ENCODE peak calls at places on chromosomes 4 and X, in six cellular contexts. One of them, this sample, is unnamed.

GRCh38 chr4:91280551-91281290 is 1023.0 kb upstream of the GRID2 start:
- DNase-seq in iris pigment epithelial cell: no peak
- DNase-seq in AG09309: no peak
- DNase-seq in Kasumi-1: no peak
- DNase-seq in stimulated activated CD4-positive, alpha-beta T cell treated with anti-CD3 and anti-CD28 coated beads, Interleukin-1b, Interleukin-23, amount 100 ng/mL, for 1 hour: no peak
- DNase-seq in astrocyte of the spinal cord: no peak
- DNase-seq in this sample: no peak

GRCh38 chrX:16825306-16826035 is 39.2 kb downstream of the TXLNG start:
- DNase-seq in iris pigment epithelial cell: peak; percentile 88
- DNase-seq in astrocyte of the spinal cord: no peak
- DNase-seq in Kasumi-1: no peak
- DNase-seq in stimulated activated CD4-positive, alpha-beta T cell treated with anti-CD3 and anti-CD28 coated beads, Interleukin-1b, Interleukin-23, amount 100 ng/mL, for 1 hour: no peak
- DNase-seq in AG09309: no peak
- DNase-seq in this sample: no peak

GRCh38 chr4:99947190-99947578 is 766 bp upstream of the DNAJB14 start:
- DNase-seq in AG09309: no peak
- DNase-seq in stimulated activated CD4-positive, alpha-beta T cell treated with anti-CD3 and anti-CD28 coated beads, Interleukin-1b, Interleukin-23, amount 100 ng/mL, for 1 hour: no peak
- DNase-seq in astrocyte of the spinal cord: no peak
- DNase-seq in iris pigment epithelial cell: no peak
- DNase-seq in Kasumi-1: no peak
- DNase-seq in this sample: no peak

GRCh38 chrX:138917781-138918180 is 206.3 kb upstream of the FGF13 start:
- DNase-seq in AG09309: peak; percentile 75
- DNase-seq in iris pigment epithelial cell: peak; percentile 63
- DNase-seq in astrocyte of the spinal cord: peak; percentile 42
- DNase-seq in Kasumi-1: no peak
- DNase-seq in stimulated activated CD4-positive, alpha-beta T cell treated with anti-CD3 and anti-CD28 coated beads, Interleukin-1b, Interleukin-23, amount 100 ng/mL, for 1 hour: no peak
- DNase-seq in this sample: no peak

GRCh38 chrX:69066021-69066757 is 99.1 kb downstream of the PJA1 start:
- DNase-seq in iris pigment epithelial cell: no peak
- DNase-seq in stimulated activated CD4-positive, alpha-beta T cell treated with anti-CD3 and anti-CD28 coated beads, Interleukin-1b, Interleukin-23, amount 100 ng/mL, for 1 hour: no peak
- DNase-seq in AG09309: no peak
- DNase-seq in Kasumi-1: no peak
- DNase-seq in astrocyte of the spinal cord: no peak
- DNase-seq in this sample: no peak

GRCh38 chr4:183398298-183399129 is 45.9 kb upstream of the CDKN2AIP start:
- DNase-seq in AG09309: no peak
- DNase-seq in stimulated activated CD4-positive, alpha-beta T cell treated with anti-CD3 and anti-CD28 coated beads, Interleukin-1b, Interleukin-23, amount 100 ng/mL, for 1 hour: peak; percentile 37
- DNase-seq in Kasumi-1: peak; percentile 55
- DNase-seq in astrocyte of the spinal cord: peak; percentile 75
- DNase-seq in iris pigment epithelial cell: peak; percentile 80
- DNase-seq in this sample: peak; percentile 77

GRCh38 chr4:166657261-166657660 is 577.0 kb downstream of the SPOCK3 start:
- DNase-seq in Kasumi-1: no peak
- DNase-seq in iris pigment epithelial cell: peak; percentile 16
- DNase-seq in AG09309: no peak
- DNase-seq in stimulated activated CD4-positive, alpha-beta T cell treated with anti-CD3 and anti-CD28 coated beads, Interleukin-1b, Interleukin-23, amount 100 ng/mL, for 1 hour: no peak
- DNase-seq in astrocyte of the spinal cord: peak; percentile 55
- DNase-seq in this sample: no peak

GRCh38 chr4:80082693-80083092 is 9.7 kb upstream of the ANTXR2 start:
- DNase-seq in astrocyte of the spinal cord: no peak
- DNase-seq in AG09309: no peak
- DNase-seq in Kasumi-1: no peak
- DNase-seq in stimulated activated CD4-positive, alpha-beta T cell treated with anti-CD3 and anti-CD28 coated beads, Interleukin-1b, Interleukin-23, amount 100 ng/mL, for 1 hour: no peak
- DNase-seq in iris pigment epithelial cell: peak; percentile 45
- DNase-seq in this sample: no peak

GRCh38 chrX:10450959-10451355 is 169.4 kb downstream of the MID1 start:
- DNase-seq in AG09309: no peak
- DNase-seq in iris pigment epithelial cell: no peak
- DNase-seq in stimulated activated CD4-positive, alpha-beta T cell treated with anti-CD3 and anti-CD28 coated beads, Interleukin-1b, Interleukin-23, amount 100 ng/mL, for 1 hour: no peak
- DNase-seq in Kasumi-1: no peak
- DNase-seq in astrocyte of the spinal cord: no peak
- DNase-seq in this sample: peak; percentile 5

GRCh38 chr4:7805533-7806079 is 134.1 kb downstream of the AFAP1 start:
- DNase-seq in iris pigment epithelial cell: peak; percentile 96
- DNase-seq in Kasumi-1: no peak
- DNase-seq in AG09309: peak; percentile 94
- DNase-seq in astrocyte of the spinal cord: peak; percentile 93
- DNase-seq in stimulated activated CD4-positive, alpha-beta T cell treated with anti-CD3 and anti-CD28 coated beads, Interleukin-1b, Interleukin-23, amount 100 ng/mL, for 1 hour: no peak
- DNase-seq in this sample: peak; percentile 55

GRCh38 chr4:126583509-126583908 is 1049.2 kb upstream of the INTU start:
- DNase-seq in stimulated activated CD4-positive, alpha-beta T cell treated with anti-CD3 and anti-CD28 coated beads, Interleukin-1b, Interleukin-23, amount 100 ng/mL, for 1 hour: no peak
- DNase-seq in AG09309: no peak
- DNase-seq in iris pigment epithelial cell: peak; percentile 36
- DNase-seq in Kasumi-1: peak; percentile 63
- DNase-seq in astrocyte of the spinal cord: no peak
- DNase-seq in this sample: no peak

GRCh38 chrX:154484255-154485149 is 1.9 kb downstream of the UBL4A start:
- DNase-seq in iris pigment epithelial cell: no peak
- DNase-seq in AG09309: no peak
- DNase-seq in astrocyte of the spinal cord: no peak
- DNase-seq in stimulated activated CD4-positive, alpha-beta T cell treated with anti-CD3 and anti-CD28 coated beads, Interleukin-1b, Interleukin-23, amount 100 ng/mL, for 1 hour: no peak
- DNase-seq in Kasumi-1: no peak
- DNase-seq in this sample: no peak

GRCh38 chr4:4574792-4575191 is 32.9 kb upstream of the STX18 start:
- DNase-seq in Kasumi-1: no peak
- DNase-seq in astrocyte of the spinal cord: peak; percentile 91
- DNase-seq in AG09309: peak; percentile 90
- DNase-seq in stimulated activated CD4-positive, alpha-beta T cell treated with anti-CD3 and anti-CD28 coated beads, Interleukin-1b, Interleukin-23, amount 100 ng/mL, for 1 hour: no peak
- DNase-seq in iris pigment epithelial cell: peak; percentile 94
- DNase-seq in this sample: peak; percentile 45